ENCODE peak calls at places on chromosomes 12 and 14, in four cellular contexts. J is WTC11, I is K562, Z is HepG2. P is an unnamed sample.

GRCh38 chr12:19757317-19757877 is 318.1 kb downstream of the AEBP2 start:
- DNase-seq in Z (no peak), J (no peak), I (no peak), P (peak)

GRCh38 chr12:64950899-64951298 is 126.5 kb downstream of the TBC1D30 start:
- DNase-seq in Z (no peak), J (no peak), I (no peak), P (no peak)

GRCh38 chr14:105937253-105938054 is 411.1 kb downstream of the TMEM121 start:
- DNase-seq in Z (no peak), I (no peak), J (no peak), P (no peak)

GRCh38 chr12:38175538-38175937 is 141.0 kb upstream of the ALG10B start:
- DNase-seq in I (no peak), J (no peak), Z (no peak), P (no peak)

GRCh38 chr12:11782914-11783420 is 133.5 kb downstream of the ETV6 start:
- DNase-seq in Z (no peak), J (no peak), I (no peak), P (no peak)

GRCh38 chr12:106645074-106645421 is 62.2 kb downstream of the RFX4 start:
- DNase-seq in Z (peak), J (no peak), I (no peak), P (no peak)

GRCh38 chr14:49461529-49462401 is 124.4 kb downstream of the RPS29 start:
- DNase-seq in Z (peak), J (peak), I (peak), P (peak)

GRCh38 chr12:111056618-111057521 is 136.5 kb upstream of the MYL2 start:
- DNase-seq in I (peak), Z (no peak), J (no peak), P (no peak)

GRCh38 chr12:4312251-4312650 is 8.8 kb upstream of the TIGAR start:
- DNase-seq in I (no peak), J (no peak), Z (no peak), P (no peak)

GRCh38 chr12:14776236-14776959 is 26.9 kb downstream of the WBP11 start:
- DNase-seq in Z (no peak), I (no peak), J (no peak), P (no peak)
- TF ChIP-seq ELF4 in Z (no peak), I (no peak), J (no peak), P (no peak)

DNA sequence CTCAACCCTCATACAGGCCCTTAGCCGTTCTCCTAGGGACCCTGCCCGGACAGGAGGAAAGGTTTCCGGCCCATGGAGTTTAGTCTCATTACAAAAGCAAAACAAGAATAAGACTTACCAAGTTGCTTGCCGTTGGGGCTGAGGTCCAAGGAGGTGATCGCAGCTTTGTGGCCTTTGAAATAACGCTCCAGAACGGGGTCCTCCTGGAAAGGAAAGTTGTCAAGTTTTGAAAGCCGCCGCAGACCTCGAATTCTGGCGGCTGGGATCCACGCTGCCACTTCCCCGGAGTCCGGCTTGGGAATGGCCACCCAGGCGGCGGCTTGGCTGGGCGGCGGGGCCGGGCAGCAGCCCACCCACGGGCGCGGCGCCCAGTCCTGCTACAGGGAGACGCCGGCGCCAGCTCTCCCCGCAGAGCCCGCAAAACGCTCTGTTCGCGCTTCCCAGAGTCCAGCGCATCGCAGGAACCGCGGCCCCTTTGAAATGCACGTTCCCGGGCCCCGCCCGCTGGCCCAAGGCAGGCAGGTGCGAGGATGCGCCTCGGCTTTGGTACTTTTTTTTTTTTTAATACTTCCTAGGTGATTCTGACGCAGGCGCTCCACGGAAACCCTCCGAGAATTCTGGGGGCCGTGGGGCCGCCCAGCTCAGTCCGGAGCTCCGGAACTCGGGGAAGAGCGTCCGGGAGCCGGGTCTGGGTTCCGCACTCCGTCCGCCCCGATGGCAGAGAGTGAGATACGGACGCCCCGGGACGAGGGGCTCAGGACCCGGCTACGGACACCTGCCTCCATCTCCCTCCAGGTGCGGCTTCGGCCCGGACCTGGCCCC is 617 bp upstream of the GALNT4 start:
- DNase-seq in J (peak), Z (peak), I (peak), P (peak)
- TF ChIP-seq ELF4 in J (no peak), Z (no peak), I (no peak), P (no peak)

GRCh38 chr12:52988933-52989332 is 17.3 kb upstream of the EIF4B start:
- DNase-seq in J (no peak), Z (no peak), I (no peak), P (no peak)
- TF ChIP-seq ELF4 in J (no peak), Z (no peak), I (no peak), P (no peak)

GRCh38 chr12:68871899-68872298 is 61.1 kb downstream of the CPM start:
- DNase-seq in Z (peak), J (peak), I (no peak), P (peak)
- TF ChIP-seq ELF4 in Z (no peak), J (no peak), I (no peak), P (no peak)

GRCh38 chr14:19878029-19878642 is 3.2 kb downstream of the OR4K2 start:
- DNase-seq in Z (peak), J (no peak), I (peak), P (no peak)
- TF ChIP-seq ELF4 in Z (no peak), J (no peak), I (no peak), P (no peak)

GRCh38 chr14:35878272-35879140 is 52.4 kb downstream of the BRMS1L start:
- DNase-seq in J (no peak), Z (no peak), I (no peak), P (no peak)
- TF ChIP-seq ELF4 in J (no peak), Z (no peak), I (no peak), P (no peak)

P was measured in HEK293T.